ENCODE peak calls at places on chromosomes 1 and 21, in six cellular contexts. Q is activated CD8-positive, alpha-beta memory T cell treated with anti-CD3 and anti-CD28 coated beads for 48 hours; O is cardiac muscle cell; Z is frontal cortex; A is amniotic stem cell; U is stimulated activated CD8-positive, alpha-beta memory T cell treated with anti-CD3 and anti-CD28 coated beads, Interleukin-7, amount 100 ng/mL, for 1 hour. D is an unnamed sample.

GRCh38 chr1:47431534-47431933 is 6.3 kb upstream of the FOXD2 start:
- DNase-seq in Q (no peak), O (no peak), U (no peak), A (no peak), Z (no peak), D (no peak)

GRCh38 chr1:68185743-68186142 is 46.6 kb downstream of the WLS start:
- DNase-seq in U (no peak), Z (no peak), A (no peak), Q (no peak), O (no peak), D (no peak)

GRCh38 chr1:159960721-159961381 is 6.8 kb upstream of the SLAMF9 start:
- DNase-seq in O (no peak), U (no peak), Z (no peak), A (peak; percentile 81), Q (no peak), D (no peak)

GRCh38 chr1:205805082-205805711 is 7.8 kb downstream of the SLC41A1 start:
- DNase-seq in O (no peak), U (no peak), Q (peak; percentile 25), A (no peak), Z (no peak), D (no peak)

GRCh38 chr1:121595089-121595488 is 410.3 kb downstream of the SRGAP2C start:
- DNase-seq in Q (no peak), O (no peak), U (no peak), Z (no peak), A (no peak), D (no peak)

GRCh38 chr1:159953866-159954515 is at the start of gene SLAMF9:
- DNase-seq in Z (no peak), O (no peak), Q (no peak), A (peak; percentile 14), U (no peak), D (no peak)

GRCh38 chr1:6460349-6461236 is 5.4 kb downstream of the TNFRSF25 start:
- DNase-seq in Z (peak; percentile 42), O (no peak), A (no peak), Q (peak; percentile 61), U (peak; percentile 62), D (no peak)

GRCh38 chr1:58732087-58732486 is 32.2 kb upstream of the MYSM1 start:
- DNase-seq in Q (no peak), U (no peak), A (peak; percentile 32), Z (no peak), O (no peak), D (no peak)

GRCh38 chr1:59333626-59334277 is 36.9 kb downstream of the FGGY start:
- DNase-seq in O (no peak), Q (no peak), U (no peak), A (no peak), Z (no peak), D (no peak)

GRCh38 chr1:9539829-9540550 is 725 bp downstream of the SLC25A33 start:
- DNase-seq in Q (peak; percentile 46), Z (peak; percentile 63), U (no peak), O (peak; percentile 60), A (no peak), D (peak; percentile 66)

GRCh38 chr1:97647776-97648175 is 273.1 kb downstream of the DPYD start:
- DNase-seq in Z (no peak), U (no peak), Q (no peak), O (no peak), A (peak; percentile 15), D (no peak)

GRCh38 chr1:118302145-118302544 is 117.1 kb upstream of the SPAG17 start:
- DNase-seq in A (no peak), U (no peak), Q (no peak), O (no peak), Z (no peak), D (no peak)

GRCh38 chr1:154794608-154795007 is 75.5 kb downstream of the KCNN3 start:
- DNase-seq in O (no peak), Z (no peak), U (no peak), A (no peak), Q (no peak), D (no peak)

GRCh38 chr1:7885513-7886298 is 32.8 kb upstream of the UTS2 start:
- DNase-seq in O (no peak), U (no peak), A (no peak), Z (no peak), Q (no peak), D (peak; percentile 30)

GRCh38 chr1:5485436-5485835 is 506.8 kb downstream of the NPHP4 start:
- DNase-seq in Q (no peak), U (no peak), O (no peak), A (no peak), Z (no peak), D (no peak)

GRCh38 chr1:15485534-15486091 is 9.7 kb downstream of the CELA2B start:
- DNase-seq in Q (no peak), A (no peak), U (no peak), O (no peak), Z (no peak), D (no peak)

GRCh38 chr1:154960446-154961136 is 991 bp downstream of the PYGO2 start:
- DNase-seq in O (no peak), A (no peak), Q (no peak), Z (no peak), U (no peak), D (no peak)

GRCh38 chr1:243851129-243851756 is 1.2 kb upstream of the AKT3 start:
- DNase-seq in O (no peak), U (no peak), A (no peak), Z (no peak), Q (no peak), D (no peak)

GRCh38 chr1:93239862-93240261 is 59.3 kb downstream of the CCDC18 start:
- DNase-seq in Z (no peak), A (no peak), Q (no peak), O (no peak), U (no peak), D (no peak)

GRCh38 chr1:98364544-98364943 is 297.0 kb upstream of the SNX7 start:
- DNase-seq in O (no peak), Q (no peak), Z (no peak), A (no peak), U (no peak), D (no peak)

GRCh38 chr1:177274687-177275211 is 104.0 kb downstream of the BRINP2 start:
- DNase-seq in Z (no peak), A (no peak), Q (no peak), O (peak; percentile 23), U (no peak), D (no peak)

GRCh38 chr1:206979379-206980043 is 9.3 kb upstream of the FCAMR start:
- DNase-seq in U (no peak), Q (no peak), A (peak; percentile 21), Z (no peak), O (peak; percentile 33), D (no peak)

GRCh38 chr1:3207217-3207848 is 138.3 kb downstream of the PRDM16 start:
- DNase-seq in O (no peak), A (no peak), U (no peak), Z (no peak), Q (no peak), D (no peak)

GRCh38 chr1:221779771-221780170 is 37.9 kb upstream of the DUSP10 start:
- DNase-seq in Q (no peak), O (no peak), Z (no peak), U (no peak), A (no peak), D (no peak)

GRCh38 chr1:229857585-229857984 is 209.5 kb upstream of the GALNT2 start:
- DNase-seq in A (no peak), O (no peak), U (no peak), Z (no peak), Q (no peak), D (no peak)

GRCh38 chr1:55140546-55140983 is 74.6 kb downstream of the USP24 start:
- DNase-seq in A (peak; percentile 83), Q (no peak), Z (peak; percentile 51), U (peak; percentile 30), O (peak; percentile 82), D (peak; percentile 48)

GRCh38 chr1:16625497-16626408 is 12.4 kb upstream of the NBPF1 start:
- DNase-seq in O (no peak), A (no peak), Z (no peak), Q (no peak), U (no peak), D (no peak)

GRCh38 chr1:59057801-59058200 is 239.1 kb upstream of the FGGY start:
- DNase-seq in O (no peak), Z (no peak), U (no peak), Q (no peak), A (no peak), D (no peak)

GRCh38 chr1:207009182-207009850 is 23.2 kb downstream of the C1orf116 start:
- DNase-seq in U (no peak), A (no peak), O (no peak), Q (no peak), Z (no peak), D (no peak)

GRCh38 chr1:151294748-151295462 is 12.8 kb downstream of the ZNF687 start:
- DNase-seq in A (no peak), O (no peak), Z (peak; percentile 58), Q (no peak), U (no peak), D (no peak)

GRCh38 chr1:71074681-71075080 is 6.2 kb downstream of the ZRANB2 start:
- DNase-seq in A (no peak), U (no peak), Q (no peak), O (no peak), Z (no peak), D (no peak)

GRCh38 chr21:39441502-39442475 is 3.8 kb downstream of the LCA5L start:
- DNase-seq in U (no peak), O (peak; percentile 66), Z (no peak), A (peak; percentile 28), Q (no peak), D (peak; percentile 40)

GRCh38 chr1:116453481-116453880 is 80.4 kb downstream of the ATP1A1 start:
- DNase-seq in U (no peak), O (no peak), Q (no peak), A (no peak), Z (no peak), D (no peak)

GRCh38 chr1:83905315-83905907 is 93.5 kb downstream of the TTLL7 start:
- DNase-seq in Z (no peak), O (peak; percentile 45), U (no peak), Q (no peak), A (peak; percentile 26), D (no peak)

GRCh38 chr1:10793129-10793651 is 3.3 kb downstream of the CASZ1 start:
- DNase-seq in Z (no peak), A (no peak), Q (no peak), O (no peak), U (no peak), D (no peak)

GRCh38 chr1:244050835-244051444 is at the start of gene ZBTB18:
- DNase-seq in O (no peak), Z (peak; percentile 38), Q (no peak), A (no peak), U (no peak), D (peak; percentile 56)

GRCh38 chr1:153841463-153841994 is 66.3 kb downstream of the SLC27A3 start:
- DNase-seq in A (no peak), Q (no peak), Z (no peak), U (no peak), O (no peak), D (no peak)

GRCh38 chr1:101757985-101758384 is 238.7 kb downstream of the OLFM3 start:
- DNase-seq in A (no peak), Q (no peak), Z (no peak), O (no peak), U (no peak), D (no peak)

D was measured in glutamatergic neuron.